ENCODE peak calls at places on chromosomes 1 and 21, in five cellular contexts. V is CD8-positive, alpha-beta T cell; D is AG04450; T is NCI-H1092; X is OCI-M1. R is an unnamed sample.
A peak's percentile ranks its signal among the peaks of the same experiment; 100 is the strongest.

GRCh38 chr1:34371829-34372532 is 195.3 kb downstream of the C1orf94 start:
- DNase-seq in V (no peak), D (no peak), T (no peak), X (no peak), R (no peak)

GRCh38 chr1:156592158-156592909 is 758 bp downstream of the NAXE start:
- DNase-seq in V (no peak), D (no peak), T (no peak), X (no peak), R (no peak)

GRCh38 chr21:35086357-35086756 is 37.3 kb upstream of the RUNX1 start:
- DNase-seq in V (no peak), D (no peak), T (no peak), X (no peak), R (no peak)

GRCh38 chr1:112325504-112325903 is 70.5 kb upstream of the CTTNBP2NL start:
- DNase-seq in V (no peak), D (no peak), T (no peak), X (no peak), R (no peak)

GRCh38 chr1:21674957-21675356 is 5.8 kb upstream of the RAP1GAP start:
- DNase-seq in V (no peak), D (no peak), T (no peak), X (no peak), R (no peak)

GRCh38 chr1:211548321-211549091 is 30.5 kb downstream of the SLC30A1 start:
- DNase-seq in V (no peak), D (no peak), T (no peak), X (peak; percentile 49), R (peak; percentile 86)

GRCh38 chr1:111406325-111406768 is 21.2 kb downstream of the OVGP1 start:
- DNase-seq in V (peak; percentile 32), D (no peak), T (peak; percentile 86), X (no peak), R (peak; percentile 50)

GRCh38 chr1:168960595-168960994 is 145.9 kb upstream of the ATP1B1 start:
- DNase-seq in V (no peak), D (no peak), T (no peak), X (no peak), R (peak; percentile 88)

GRCh38 chr1:22969224-22969829 is 3.3 kb downstream of the LACTBL1 start:
- DNase-seq in V (no peak), D (peak; percentile 77), T (peak; percentile 93), X (no peak), R (no peak)

GRCh38 chr1:204456826-204457361 is 37.7 kb downstream of the PIK3C2B start:
- DNase-seq in V (no peak), D (no peak), T (no peak), X (no peak), R (no peak)

GRCh38 chr1:56585985-56586384 is 6.6 kb upstream of the PLPP3 start:
- DNase-seq in V (no peak), D (no peak), T (no peak), X (no peak), R (no peak)

GRCh38 chr1:204450461-204451257 is 39.0 kb upstream of the PPP1R15B start:
- DNase-seq in V (no peak), D (no peak), T (no peak), X (no peak), R (no peak)

GRCh38 chr21:42862774-42863503 is 16.4 kb downstream of the WDR4 start:
- DNase-seq in V (no peak), D (no peak), T (no peak), X (no peak), R (no peak)